ENCODE peak calls at places on chromosome 12, in six cellular contexts. K is tibial artery; T is NCI-H2029; F is stimulated activated CD8-positive, alpha-beta memory T cell treated with anti-CD3 and anti-CD28 coated beads, Interleukin-4, amount 100 ng/mL, for 24 hours; M is kidney; U is Calu3. E is an unnamed sample.

GRCh38 chr12:123142948-123143752 is 7.7 kb downstream of the PITPNM2 start:
- DNase-seq in F (no peak), M (peak; percentile 86), K (peak; percentile 68), T (peak; percentile 50), U (no peak), E (peak; percentile 7)

GRCh38 chr12:112252184-112252583 is 126.8 kb downstream of the TRAFD1 start:
- DNase-seq in U (no peak), M (no peak), K (no peak), F (no peak), T (peak; percentile 81), E (no peak)

GRCh38 chr12:58000499-58000898 is 59.1 kb downstream of the ATP23 start:
- DNase-seq in T (no peak), U (no peak), K (no peak), F (no peak), M (no peak), E (no peak)

GRCh38 chr12:98895086-98895651 is 250.1 kb downstream of the APAF1 start:
- DNase-seq in T (peak; percentile 8), U (no peak), K (no peak), M (peak; percentile 63), F (no peak), E (no peak)

GRCh38 chr12:57521475-57522018 is 1.1 kb upstream of the MBD6 start:
- DNase-seq in U (peak; percentile 64), F (no peak), M (peak; percentile 84), T (no peak), K (peak; percentile 76), E (peak; percentile 53)

GRCh38 chr12:24270965-24271364 is 321.5 kb upstream of the SOX5 start:
- DNase-seq in K (no peak), U (no peak), F (no peak), M (no peak), T (no peak), E (no peak)

GRCh38 chr12:108939594-108939993 is 59.7 kb downstream of the DAO start:
- DNase-seq in T (no peak), M (no peak), F (no peak), U (peak; percentile 26), K (no peak), E (peak; percentile 48)

GRCh38 chr12:5135126-5135525 is 91.4 kb downstream of the KCNA5 start:
- DNase-seq in F (no peak), T (no peak), M (no peak), U (no peak), K (no peak), E (no peak)

GRCh38 chr12:124501080-124501642 is 66.3 kb downstream of the NCOR2 start:
- DNase-seq in F (no peak), T (no peak), U (no peak), M (no peak), K (no peak), E (no peak)

GRCh38 chr12:110780448-110780847 is 37.8 kb upstream of the PPP1CC start:
- DNase-seq in U (no peak), M (no peak), T (no peak), K (no peak), F (no peak), E (no peak)

GRCh38 chr12:93825926-93826599 is 148.9 kb downstream of the CRADD start:
- DNase-seq in T (no peak), U (no peak), K (no peak), M (no peak), F (no peak), E (no peak)

GRCh38 chr12:77891531-77892147 is 60.9 kb downstream of the NAV3 start:
- DNase-seq in K (no peak), T (no peak), U (no peak), M (no peak), F (no peak), E (no peak)

GRCh38 chr12:88399811-88400210 is 180.5 kb downstream of the KITLG start:
- DNase-seq in K (no peak), F (no peak), T (no peak), M (no peak), U (no peak), E (no peak)

GRCh38 chr12:102426599-102427541 is 53.5 kb downstream of the IGF1 start:
- DNase-seq in U (no peak), T (no peak), F (no peak), K (no peak), M (no peak), E (peak; percentile 6)

GRCh38 chr12:82146740-82147139 is 211.4 kb downstream of the CCDC59 start:
- DNase-seq in F (no peak), M (no peak), U (no peak), K (no peak), T (no peak), E (no peak)

GRCh38 chr12:108773798-108774788 is 42.8 kb upstream of the CORO1C start:
- DNase-seq in K (peak; percentile 97), M (peak; percentile 88), T (peak; percentile 78), F (no peak), U (peak; percentile 57), E (peak; percentile 27)

GRCh38 chr12:52144512-52145227 is 47.1 kb downstream of the KRT80 start:
- DNase-seq in K (no peak), M (no peak), U (no peak), T (no peak), F (no peak), E (no peak)

GRCh38 chr12:130031041-130031440 is 127.2 kb upstream of the TMEM132D start:
- DNase-seq in M (no peak), K (no peak), F (no peak), U (no peak), T (no peak), E (no peak)

GRCh38 chr12:53102883-53103807 is at the start of gene SOAT2:
- DNase-seq in M (peak; percentile 75), T (no peak), F (peak; percentile 47), U (no peak), K (no peak), E (no peak)

GRCh38 chr12:109385339-109386078 is 37.8 kb downstream of the MYO1H start:
- DNase-seq in U (peak; percentile 4), T (peak; percentile 27), M (no peak), F (no peak), K (no peak), E (peak; percentile 66)

GRCh38 chr12:64566882-64567517 is 43.3 kb upstream of the RASSF3 start:
- DNase-seq in K (no peak), F (no peak), U (no peak), T (no peak), M (no peak), E (no peak)

GRCh38 chr12:27965411-27965810 is 7.1 kb downstream of the PTHLH start:
- DNase-seq in U (no peak), M (no peak), K (no peak), F (no peak), T (no peak), E (peak; percentile 78)

GRCh38 chr12:112792743-112793142 is 1.2 kb downstream of the RPH3A start:
- DNase-seq in U (no peak), F (no peak), T (no peak), K (no peak), M (no peak), E (no peak)

GRCh38 chr12:8032242-8033152 is at the start of gene FOXJ2:
- DNase-seq in U (peak; percentile 75), F (peak; percentile 66), K (peak; percentile 92), M (peak; percentile 94), T (peak; percentile 31), E (peak; percentile 74)

GRCh38 chr12:120822832-120823503 is 81.2 kb downstream of the SPPL3 start:
- DNase-seq in F (no peak), T (no peak), M (no peak), K (no peak), U (no peak), E (no peak)

GRCh38 chr12:14833952-14834351 is 9.4 kb downstream of the ART4 start:
- DNase-seq in F (no peak), U (no peak), M (no peak), K (no peak), T (no peak), E (peak; percentile 41)

GRCh38 chr12:50201987-50202521 is 34.9 kb upstream of the CERS5 start:
- DNase-seq in F (no peak), M (no peak), U (peak; percentile 42), T (no peak), K (no peak), E (peak; percentile 99)

GRCh38 chr12:51403744-51404143 is 12.5 kb upstream of the GALNT6 start:
- DNase-seq in M (no peak), F (no peak), T (no peak), U (no peak), K (no peak), E (no peak)

GRCh38 chr12:61846805-61847204 is 413.4 kb upstream of the USP15 start:
- DNase-seq in M (no peak), K (no peak), T (no peak), F (no peak), U (no peak), E (no peak)

GRCh38 chr12:112380663-112381420 is 1.4 kb downstream of the HECTD4 start:
- DNase-seq in F (no peak), T (no peak), U (no peak), M (no peak), K (no peak), E (no peak)

GRCh38 chr12:122087431-122088180 is 9.1 kb downstream of the MLXIP start:
- DNase-seq in U (no peak), K (peak; percentile 54), F (no peak), T (no peak), M (no peak), E (no peak)

GRCh38 chr12:132364348-132364902 is 35.0 kb upstream of the GALNT9 start:
- DNase-seq in K (no peak), U (no peak), F (no peak), M (peak; percentile 26), T (no peak), E (no peak)

GRCh38 chr12:47824198-47824597 is 4.5 kb upstream of the HDAC7 start:
- DNase-seq in M (no peak), K (no peak), T (no peak), U (no peak), F (no peak), E (no peak)

GRCh38 chr12:65911321-65911720 is 87.0 kb downstream of the HMGA2 start:
- DNase-seq in M (no peak), U (peak; percentile 71), F (no peak), T (peak; percentile 6), K (no peak), E (peak; percentile 42)

GRCh38 chr12:20183563-20183962 is 184.8 kb upstream of the PDE3A start:
- DNase-seq in M (no peak), F (no peak), T (no peak), K (no peak), U (no peak), E (no peak)

GRCh38 chr12:26271889-26272492 is 76.6 kb downstream of the SSPN start:
- DNase-seq in M (peak; percentile 93), K (peak; percentile 83), T (no peak), F (peak; percentile 7), U (peak; percentile 91), E (peak; percentile 90)

GRCh38 chr12:68648179-68648578 is 37.5 kb downstream of the RAP1B start:
- DNase-seq in M (no peak), K (no peak), U (no peak), T (no peak), F (no peak), E (no peak)

GRCh38 chr12:124392271-124392990 is 97.5 kb downstream of the RFLNA start:
- DNase-seq in T (no peak), F (no peak), U (no peak), K (peak; percentile 87), M (peak; percentile 83), E (peak; percentile 87)

GRCh38 chr12:5114436-5114835 is 70.8 kb downstream of the KCNA5 start:
- DNase-seq in M (no peak), K (no peak), T (no peak), F (no peak), U (no peak), E (no peak)

E was measured in ELR.